ENCODE peak calls at places on chromosomes 16 and 17, in nine cellular contexts. H is uterus, P is prostate gland, O is lower leg skin, N is stomach, S is adrenal gland, L is transverse colon, Z is spleen, X is NB4. R is an unnamed sample.

GRCh38 chr16:67708368-67708771 is 10.7 kb downstream of the GFOD2 start:
- DNase-seq in H (no peak), N (no peak), X (no peak), O (no peak), L (no peak), P (no peak), Z (no peak), S (peak), R (no peak)

GRCh38 chr17:41823580-41823979 is 10.8 kb downstream of the FKBP10 start:
- DNase-seq in N (no peak), Z (no peak), S (no peak), P (no peak), H (no peak), L (no peak), O (no peak), X (no peak), R (no peak)

GRCh38 chr16:50532576-50532975 is 15.6 kb upstream of the NKD1 start:
- DNase-seq in N (no peak), P (no peak), S (no peak), L (no peak), H (no peak), O (no peak), X (no peak), Z (peak), R (no peak)

GRCh38 chr17:1179112-1179634 is 608 bp downstream of the ABR start:
- DNase-seq in H (peak), X (no peak), Z (peak), S (no peak), O (no peak), P (no peak), N (no peak), L (no peak), R (no peak)

GRCh38 chr16:65817066-65817465 is 549.4 kb upstream of the CDH5 start:
- DNase-seq in O (no peak), S (no peak), N (no peak), X (no peak), Z (no peak), P (no peak), L (no peak), H (no peak), R (no peak)

GRCh38 chr17:20944014-20944905 is 98.6 kb downstream of the USP22 start:
- DNase-seq in L (peak), P (peak), S (peak), X (peak), N (peak), H (no peak), Z (no peak), O (no peak), R (peak)

GRCh38 chr16:12532871-12533610 is 270.6 kb downstream of the CPPED1 start:
- DNase-seq in L (no peak), H (no peak), O (no peak), N (no peak), Z (no peak), X (no peak), S (no peak), P (no peak), R (no peak)

GRCh38 chr16:85372627-85373372 is 240.3 kb upstream of the GSE1 start:
- DNase-seq in Z (no peak), L (no peak), X (peak), H (no peak), O (no peak), S (peak), P (no peak), N (peak), R (peak)

GRCh38 chr17:80891096-80892018 is 100.3 kb upstream of the CHMP6 start:
- DNase-seq in O (no peak), H (no peak), P (no peak), N (peak), S (peak), L (peak), Z (peak), X (peak), R (peak)

GRCh38 chr17:40519089-40519775 is 17.8 kb upstream of the TNS4 start:
- DNase-seq in O (peak), X (no peak), Z (peak), N (no peak), L (no peak), S (no peak), H (peak), P (no peak), R (no peak)

GRCh38 chr16:11134722-11135121 is 121.3 kb downstream of the SOCS1 start:
- DNase-seq in S (no peak), Z (no peak), H (no peak), P (no peak), O (no peak), N (no peak), X (no peak), L (no peak), R (no peak)

GRCh38 chr17:75273968-75274708 is 3.1 kb upstream of the MIF4GD start:
- DNase-seq in P (no peak), X (peak), O (no peak), L (no peak), N (no peak), S (peak), H (no peak), Z (peak), R (peak)

GRCh38 chr17:596287-596686 is 118.4 kb downstream of the VPS53 start:
- DNase-seq in Z (no peak), S (peak), O (peak), H (no peak), X (no peak), P (no peak), N (no peak), L (no peak), R (peak)

GRCh38 chr16:81551821-81552304 is 107.3 kb downstream of the CMIP start:
- DNase-seq in O (no peak), H (no peak), S (peak), L (no peak), X (no peak), N (no peak), Z (no peak), P (no peak), R (peak)

GRCh38 chr16:63938661-63939060 is 1183.2 kb downstream of the CDH11 start:
- DNase-seq in S (no peak), Z (no peak), L (no peak), X (no peak), H (no peak), N (no peak), O (no peak), P (no peak), R (no peak)

GRCh38 chr17:6366144-6366755 is 68.7 kb downstream of the AIPL1 start:
- DNase-seq in H (no peak), O (peak), N (no peak), Z (no peak), S (no peak), P (no peak), X (peak), L (no peak), R (no peak)

GRCh38 chr17:15999974-16000827 is 577 bp downstream of the TTC19 start:
- DNase-seq in S (peak), H (peak), Z (no peak), X (peak), P (peak), N (no peak), L (no peak), O (no peak), R (peak)

GRCh38 chr16:71479420-71479819 is 9.7 kb downstream of the ZNF19 start:
- DNase-seq in N (no peak), H (no peak), X (peak), O (no peak), S (peak), P (no peak), Z (no peak), L (peak), R (peak)

GRCh38 chr16:55470533-55471371 is 8.2 kb upstream of the MMP2 start:
- DNase-seq in S (no peak), L (no peak), N (peak), O (peak), H (no peak), Z (no peak), X (peak), P (peak), R (no peak)

GRCh38 chr16:11675561-11676511 is 7.6 kb downstream of the SNN start:
- DNase-seq in N (peak), H (no peak), Z (no peak), L (peak), X (no peak), O (no peak), P (no peak), S (peak), R (no peak)

GRCh38 chr16:22264786-22265185 is 32.4 kb upstream of the POLR3E start:
- DNase-seq in X (no peak), P (no peak), N (no peak), H (no peak), L (no peak), O (no peak), S (no peak), Z (no peak), R (no peak)

GRCh38 chr16:16062023-16062932 is 112.9 kb downstream of the ABCC1 start:
- DNase-seq in P (no peak), O (no peak), Z (no peak), X (peak), H (no peak), L (peak), N (no peak), S (no peak), R (peak)

GRCh38 chr16:14400285-14400977 is 229.6 kb downstream of the PARN start:
- DNase-seq in P (no peak), S (no peak), X (no peak), H (no peak), L (no peak), O (no peak), Z (no peak), N (no peak), R (no peak)

GRCh38 chr16:54280751-54281150 is 5.8 kb downstream of the IRX3 start:
- DNase-seq in S (no peak), O (peak), L (no peak), Z (no peak), N (no peak), X (peak), P (no peak), H (no peak), R (no peak)

GRCh38 chr16:50828164-50828702 is 86.3 kb downstream of the CYLD start:
- DNase-seq in H (no peak), Z (no peak), X (no peak), S (no peak), L (no peak), O (no peak), N (no peak), P (no peak), R (no peak)

GRCh38 chr16:85583491-85584181 is 29.5 kb upstream of the GSE1 start:
- DNase-seq in P (no peak), N (no peak), H (no peak), O (no peak), X (no peak), S (no peak), L (no peak), Z (no peak), R (no peak)

GRCh38 chr16:88783391-88784073 is 1.5 kb downstream of the PIEZO1 start:
- DNase-seq in P (peak), Z (peak), S (no peak), X (peak), O (no peak), N (peak), H (no peak), L (no peak), R (peak)

GRCh38 chr16:471353-472198 is 46.1 kb downstream of the RAB11FIP3 start:
- DNase-seq in P (peak), N (no peak), X (no peak), O (no peak), L (no peak), S (no peak), Z (no peak), H (no peak), R (no peak)

GRCh38 chr17:32349503-32349853 is 479 bp upstream of the ZNF207 start:
- DNase-seq in S (no peak), Z (peak), O (no peak), P (peak), H (peak), X (peak), N (no peak), L (peak), R (no peak)

GRCh38 chr17:73307130-73307529 is 4.7 kb downstream of the CDC42EP4 start:
- DNase-seq in N (peak), O (no peak), Z (no peak), P (peak), L (peak), X (no peak), S (peak), H (no peak), R (no peak)

GRCh38 chr17:65163990-65164495 is 26.9 kb downstream of the RGS9 start:
- DNase-seq in X (peak), S (no peak), Z (peak), H (no peak), O (no peak), P (no peak), N (peak), L (peak), R (no peak)

GRCh38 chr16:3045758-3046505 is 429 bp upstream of the MMP25 start:
- DNase-seq in Z (peak), O (no peak), X (peak), N (no peak), S (no peak), P (no peak), L (peak), H (no peak), R (no peak)

GRCh38 chr17:27457405-27457730 is 1.1 kb downstream of the KSR1 start:
- DNase-seq in N (no peak), P (no peak), H (no peak), O (no peak), X (no peak), Z (no peak), S (no peak), L (no peak), R (no peak)

GRCh38 chr16:3497771-3498170 is 2.5 kb upstream of the C16orf90 start:
- DNase-seq in P (no peak), X (no peak), Z (peak), N (no peak), L (no peak), H (no peak), S (no peak), O (no peak), R (no peak)

GRCh38 chr17:5694507-5694906 is 110.2 kb upstream of the NLRP1 start:
- DNase-seq in H (no peak), S (no peak), Z (no peak), X (no peak), L (no peak), O (no peak), N (no peak), P (no peak), R (no peak)

GRCh38 chr17:82812601-82813000 is 27.2 kb downstream of the ZNF750 start:
- DNase-seq in N (no peak), S (no peak), H (no peak), X (no peak), L (no peak), O (no peak), P (no peak), Z (no peak), R (no peak)

GRCh38 chr16:19168173-19169080 is at the start of gene SYT17:
- DNase-seq in Z (peak), O (no peak), P (peak), H (no peak), S (no peak), N (peak), X (no peak), L (peak), R (no peak)

GRCh38 chr16:13338044-13338443 is 436.6 kb downstream of the SHISA9 start:
- DNase-seq in S (no peak), Z (no peak), H (no peak), N (no peak), P (no peak), L (no peak), O (no peak), X (no peak), R (no peak)

DNA sequence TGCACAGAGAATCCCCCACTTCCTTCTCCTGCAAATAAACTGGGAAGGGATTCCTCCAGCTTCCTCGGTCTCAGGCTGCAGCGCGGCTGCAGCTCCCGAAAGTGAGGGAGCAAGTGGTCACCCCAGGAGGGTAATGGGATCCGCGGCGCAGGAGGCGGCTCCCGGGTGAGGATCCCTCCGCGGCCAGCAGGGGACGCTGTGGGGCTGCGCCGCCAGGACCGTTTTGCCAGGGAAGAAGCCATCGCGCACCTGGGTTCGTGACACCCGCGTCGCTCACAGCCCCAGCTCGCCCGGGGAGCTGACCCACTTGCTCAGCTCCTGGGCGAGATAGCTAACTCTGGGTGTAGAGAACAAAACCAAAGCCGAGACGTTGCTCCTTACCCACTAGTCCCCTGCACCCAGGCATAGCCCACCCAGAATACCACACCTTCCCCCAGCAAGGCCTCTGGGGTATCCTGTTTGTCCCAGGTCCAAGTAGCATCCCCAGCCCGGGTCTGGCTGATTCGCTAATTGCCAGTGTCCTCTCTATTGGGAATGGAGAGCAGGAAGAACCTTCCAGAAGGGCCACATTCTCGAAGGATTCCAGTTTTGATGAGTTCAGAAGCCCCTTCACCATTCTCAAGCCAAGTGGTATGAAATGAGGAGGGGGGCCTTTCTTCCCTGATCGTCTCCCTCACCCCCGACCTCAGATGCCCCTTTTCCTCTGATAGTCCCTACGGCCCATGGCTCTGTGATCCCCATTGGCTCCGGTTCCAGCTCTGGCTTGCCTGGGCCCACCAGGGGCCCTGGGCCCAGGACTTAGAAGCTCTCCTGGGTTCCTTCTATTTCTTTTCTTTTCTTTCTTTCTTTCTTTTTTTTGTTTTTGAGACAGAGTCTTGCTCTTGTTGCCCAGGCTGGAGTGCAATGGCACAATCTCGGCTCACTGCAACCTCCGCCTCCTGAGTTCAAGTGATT is 14.1 kb downstream of the CYGB start:
- DNase-seq in X (peak), S (peak), O (peak), N (peak), L (peak), P (no peak), Z (peak), H (peak), R (peak)
- TF ChIP-seq POLR2A in X (no peak), S (no peak), O (no peak), N (no peak), L (no peak), P (no peak), Z (no peak), H (no peak), R (no peak)

GRCh38 chr16:74143171-74143570 is 153.4 kb upstream of the PSMD7 start:
- DNase-seq in S (no peak), Z (no peak), X (no peak), L (no peak), O (no peak), H (no peak), N (no peak), P (no peak), R (no peak)
- TF ChIP-seq POLR2A in S (no peak), Z (no peak), X (no peak), L (no peak), O (no peak), H (no peak), N (no peak), P (no peak), R (no peak)

GRCh38 chr17:42848093-42848492 is 2.9 kb upstream of the AOC3 start:
- DNase-seq in O (peak), H (no peak), L (no peak), Z (no peak), N (no peak), S (no peak), P (no peak), X (no peak), R (no peak)

GRCh38 chr17:42844761-42845555 is 578 bp downstream of the AOC2 start:
- DNase-seq in Z (peak), N (no peak), O (no peak), H (no peak), S (no peak), P (no peak), L (no peak), X (no peak), R (no peak)

GRCh38 chr17:42845556-42845917 is 1.2 kb downstream of the AOC2 start:
- DNase-seq in P (no peak), O (peak), H (no peak), S (peak), N (no peak), Z (peak), L (no peak), X (no peak), R (no peak)

GRCh38 chr17:42845918-42846593 is 1.7 kb downstream of the AOC2 start:
- DNase-seq in X (peak), Z (peak), O (peak), S (no peak), P (no peak), H (no peak), L (no peak), N (no peak), R (no peak)

GRCh38 chr17:42846594-42847280 is 2.4 kb downstream of the AOC2 start:
- DNase-seq in Z (peak), N (no peak), P (no peak), H (no peak), O (peak), L (no peak), S (peak), X (peak), R (no peak)
- TF ChIP-seq POLR2A in Z (no peak), N (no peak), P (no peak), H (no peak), O (no peak), L (no peak), S (no peak), X (no peak), R (no peak)

DNA sequence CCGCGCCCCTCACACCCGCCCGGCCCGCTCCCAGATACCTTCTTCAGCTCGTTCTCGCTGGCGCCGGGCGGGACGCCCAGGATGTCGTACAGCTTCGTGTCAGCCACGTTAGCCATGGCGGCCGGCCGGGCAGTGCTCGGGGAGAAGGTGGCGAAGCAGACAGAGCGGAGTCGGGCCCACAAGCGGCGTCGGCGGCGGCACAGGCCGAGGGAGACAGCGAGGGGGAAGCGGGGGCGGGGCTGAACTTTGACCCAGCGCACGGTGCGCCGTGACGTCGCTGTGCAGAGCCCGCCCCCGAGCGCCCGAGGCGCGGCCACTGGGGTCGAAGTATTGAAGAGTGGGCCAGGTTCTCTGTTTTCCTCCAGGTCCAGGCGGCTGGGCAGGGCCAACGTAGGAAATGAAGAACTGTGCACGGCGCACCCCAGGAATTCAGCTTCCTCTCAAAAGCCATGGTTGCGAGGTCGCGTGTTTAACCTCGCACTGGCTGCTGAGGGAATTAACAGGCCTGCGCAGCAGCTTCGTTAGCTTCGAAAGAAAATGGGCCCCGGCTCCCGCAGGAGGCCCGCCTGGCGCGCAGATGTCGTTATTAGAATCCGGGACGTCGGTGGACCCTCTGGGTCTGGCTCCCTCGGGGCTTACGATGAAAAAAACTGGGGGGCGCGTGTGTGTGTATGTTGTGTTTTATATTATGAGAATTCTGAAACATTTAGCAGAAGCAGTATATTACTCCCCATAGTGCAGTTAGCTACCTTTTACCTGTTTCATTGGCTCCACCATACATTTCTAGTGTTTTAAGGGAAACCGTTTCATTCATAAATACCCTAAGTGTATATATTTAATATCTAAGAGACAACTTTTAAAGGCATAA is at the start of gene DNAJA2:
- DNase-seq in P (peak), O (peak), S (peak), H (peak), Z (peak), N (peak), X (peak), L (peak), R (peak)
- TF ChIP-seq POLR2A in P (peak), O (no peak), S (peak), H (peak), Z (peak), N (no peak), X (peak), L (peak), R (peak)

R was measured in erythroblast.